ENCODE peak calls at places on chromosomes 6 and 20, in nine cellular contexts. K, R, Q, S, A, L, V, P and T are unnamed samples.

GRCh38 chr6:136790411-136791295 is 1.6 kb downstream of the MAP3K5 start:
- DNase-seq in L (no peak), S (no peak), A (no peak), V (no peak), Q (no peak), K (no peak), R (no peak), P (no peak), T (no peak)

GRCh38 chr6:17059022-17059421 is 42.8 kb upstream of the STMND1 start:
- DNase-seq in P (no peak), L (no peak), Q (no peak), V (no peak), R (no peak), K (no peak), A (no peak), S (no peak), T (no peak)

GRCh38 chr20:18195931-18196330 is 58.3 kb downstream of the KAT14 start:
- DNase-seq in L (no peak), A (no peak), S (no peak), P (no peak), R (no peak), K (no peak), Q (no peak), V (no peak), T (no peak)

GRCh38 chr6:41547799-41548097 is 1.6 kb downstream of the FOXP4 start:
- DNase-seq in L (no peak), Q (no peak), A (no peak), P (no peak), V (no peak), R (no peak), S (no peak), K (peak; percentile 44), T (no peak)

GRCh38 chr20:10312111-10312510 is 93.5 kb downstream of the SNAP25 start:
- DNase-seq in R (no peak), S (no peak), Q (no peak), K (no peak), L (peak; percentile 62), A (no peak), V (no peak), P (no peak), T (no peak)

GRCh38 chr20:9079038-9079731 is 10.3 kb downstream of the PLCB4 start:
- DNase-seq in A (no peak), P (no peak), V (no peak), L (no peak), S (no peak), R (no peak), K (peak; percentile 23), Q (no peak), T (no peak)

GRCh38 chr6:4446982-4447381 is 311.6 kb upstream of the ECI2 start:
- DNase-seq in V (no peak), S (no peak), Q (no peak), K (no peak), A (no peak), R (no peak), L (peak; percentile 67), P (peak; percentile 30), T (no peak)

GRCh38 chr6:165662671-165663282 is at the start of gene PDE10A:
- DNase-seq in P (no peak), K (peak; percentile 63), R (peak; percentile 39), Q (no peak), L (peak; percentile 4), S (peak; percentile 79), V (no peak), A (peak; percentile 79), T (peak; percentile 66)

GRCh38 chr6:35438378-35438777 is 13.8 kb upstream of the FANCE start:
- DNase-seq in Q (no peak), S (no peak), V (no peak), K (no peak), L (no peak), R (no peak), A (no peak), P (no peak), T (no peak)

GRCh38 chr6:45801471-45802289 is 214.0 kb downstream of the CLIC5 start:
- DNase-seq in R (no peak), K (no peak), S (no peak), P (no peak), Q (no peak), A (no peak), V (no peak), L (peak; percentile 83), T (no peak)

GRCh38 chr6:13355043-13355945 is 27.0 kb upstream of the TBC1D7 start:
- DNase-seq in S (no peak), A (peak; percentile 42), R (no peak), Q (no peak), V (no peak), K (no peak), L (peak; percentile 98), P (peak; percentile 92), T (no peak)

GRCh38 chr6:132820629-132821381 is 6.4 kb downstream of the RPS12 start:
- DNase-seq in L (no peak), V (no peak), A (no peak), S (no peak), K (peak; percentile 23), P (no peak), R (no peak), Q (no peak), T (no peak)

GRCh38 chr20:35395728-35396127 is 16.0 kb downstream of the UQCC1 start:
- DNase-seq in Q (no peak), L (peak; percentile 75), P (no peak), V (no peak), A (no peak), R (no peak), S (no peak), K (no peak), T (no peak)
- TF ChIP-seq CTCF in Q (no peak), L (peak; percentile 19), P (no peak), V (no peak), A (no peak), R (no peak), S (no peak), K (no peak), T (no peak)

GRCh38 chr6:100228437-100229424 is 234.7 kb upstream of the MCHR2 start:
- DNase-seq in R (peak; percentile 75), L (peak; percentile 46), A (peak; percentile 77), Q (peak; percentile 8), P (peak; percentile 86), V (no peak), S (peak; percentile 68), K (peak; percentile 86), T (peak; percentile 69)
- TF ChIP-seq CTCF in R (no peak), L (peak; percentile 35), A (no peak), Q (no peak), P (peak; percentile 29), V (no peak), S (no peak), K (peak; percentile 18), T (peak; percentile 37)

GRCh38 chr6:389143-389542 is 2.4 kb upstream of the IRF4 start:
- DNase-seq in S (no peak), K (no peak), P (no peak), V (no peak), A (no peak), R (no peak), L (no peak), Q (no peak), T (no peak)

GRCh38 chr6:391559-392440 is at the start of gene IRF4:
- DNase-seq in A (no peak), K (peak; percentile 72), L (no peak), Q (no peak), V (no peak), P (peak; percentile 88), S (no peak), R (no peak), T (no peak)

GRCh38 chr6:388202-388903 is 3.2 kb upstream of the IRF4 start:
- DNase-seq in K (no peak), L (no peak), V (no peak), A (no peak), P (no peak), R (no peak), S (no peak), Q (no peak), T (no peak)

GRCh38 chr6:390914-391558 is 516 bp upstream of the IRF4 start:
- DNase-seq in A (no peak), S (no peak), L (no peak), Q (no peak), R (no peak), P (peak; percentile 72), K (peak; percentile 77), V (no peak), T (no peak)

DNA sequence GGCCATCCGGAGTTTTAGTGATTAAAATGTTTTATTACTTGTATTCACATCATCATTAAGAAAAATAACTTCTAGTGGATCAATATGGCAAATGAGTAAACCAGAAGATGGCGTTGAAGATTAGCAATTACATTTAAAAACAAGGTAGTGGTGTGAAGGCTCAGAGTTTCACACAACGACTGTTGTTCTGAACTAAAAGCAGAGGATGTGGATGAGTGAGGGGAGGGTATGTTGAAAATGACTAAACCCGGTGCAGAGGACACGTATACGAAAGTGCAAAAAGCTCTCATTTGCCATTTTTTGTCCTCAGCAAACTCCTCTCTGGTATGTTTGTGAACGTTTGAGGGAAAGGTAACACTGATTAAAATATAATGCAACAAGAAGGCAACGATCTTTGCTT is 1.9 kb upstream of the IRF4 start:
- DNase-seq in R (no peak), S (no peak), K (no peak), L (no peak), Q (no peak), P (peak; percentile 56), A (no peak), V (no peak), T (no peak)
- TF ChIP-seq CTCF in R (no peak), S (no peak), K (no peak), L (no peak), Q (no peak), P (no peak), A (no peak), V (peak; percentile 50), T (no peak)

GRCh38 chr20:39885975-39886649 is 802.9 kb downstream of the MAFB start:
- DNase-seq in A (peak; percentile 16), S (peak; percentile 51), V (no peak), R (peak; percentile 38), P (peak; percentile 57), K (peak; percentile 94), Q (no peak), L (peak; percentile 94), T (peak; percentile 44)

GRCh38 chr20:39890697-39891096 is 798.3 kb downstream of the MAFB start:
- DNase-seq in K (no peak), S (no peak), L (no peak), Q (no peak), V (no peak), R (no peak), P (no peak), A (no peak), T (no peak)

GRCh38 chr20:39888310-39888709 is 800.7 kb downstream of the MAFB start:
- DNase-seq in Q (no peak), V (no peak), P (no peak), A (no peak), S (no peak), K (no peak), R (no peak), L (no peak), T (no peak)

GRCh38 chr20:39880890-39881289 is 808.1 kb downstream of the MAFB start:
- DNase-seq in S (no peak), K (peak; percentile 50), P (peak; percentile 35), Q (no peak), L (peak; percentile 41), R (no peak), V (no peak), A (no peak), T (no peak)

DNA sequence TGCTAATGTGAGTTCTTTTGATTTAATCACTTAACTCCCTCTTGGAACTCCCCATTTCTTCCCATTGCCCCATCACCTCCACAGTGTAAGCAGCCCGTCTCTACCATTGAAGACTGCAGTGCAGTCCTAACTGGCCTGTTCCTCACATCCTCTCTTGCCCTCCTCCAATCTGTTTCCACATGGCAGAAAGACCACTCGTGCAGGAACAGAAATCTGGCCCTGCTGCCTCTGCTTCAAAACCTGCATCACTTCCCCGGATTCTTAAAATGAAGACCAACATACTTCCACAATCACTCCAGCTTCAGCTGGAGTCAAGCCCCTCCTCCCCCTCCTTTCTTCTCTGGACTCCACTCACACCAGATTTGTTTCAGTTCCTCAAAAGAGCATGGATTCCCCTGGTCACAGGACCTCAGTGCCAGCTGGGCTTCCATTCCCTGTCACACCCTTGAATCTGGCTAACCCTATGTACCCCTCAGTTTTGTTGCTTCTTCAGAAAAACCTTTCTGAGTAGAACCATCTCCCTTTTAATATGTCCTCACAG is 802.3 kb downstream of the MAFB start:
- DNase-seq in K (no peak), P (no peak), S (peak; percentile 12), V (no peak), A (no peak), R (no peak), L (no peak), Q (no peak), T (no peak)
- TF ChIP-seq CTCF in K (no peak), P (no peak), S (no peak), V (no peak), A (no peak), R (no peak), L (no peak), Q (no peak), T (no peak)